ENCODE peak calls at places on chromosomes 16 and 17, in six cellular contexts. Q is activated T-cell treated with anti-CD3 and anti-CD28 coated beads for 24 hours, T is Kasumi-1, G is HEK293T, P is endodermal cell, A is B cell. C is an unnamed sample.
A peak's percentile ranks its signal among the peaks of the same experiment; 100 is the strongest.

GRCh38 chr17:76532072-76532651 is 5.3 kb downstream of the CYGB start:
- DNase-seq in P (no peak), T (no peak), G (no peak), A (no peak), Q (no peak), C (no peak)

GRCh38 chr17:42190491-42191180 is 3.7 kb downstream of the GHDC start:
- DNase-seq in G (no peak), A (no peak), Q (no peak), T (no peak), P (peak; percentile 50), C (no peak)

GRCh38 chr16:18816286-18816685 is 14.9 kb upstream of the ARL6IP1 start:
- DNase-seq in G (no peak), Q (no peak), P (no peak), A (no peak), T (no peak), C (no peak)

GRCh38 chr16:70789927-70790447 is 11.0 kb downstream of the VAC14 start:
- DNase-seq in A (no peak), P (no peak), T (no peak), G (no peak), Q (no peak), C (no peak)

GRCh38 chr17:79183221-79184158 is 108.9 kb downstream of the ENGASE start:
- DNase-seq in A (peak; percentile 14), G (peak; percentile 81), T (peak; percentile 43), P (peak; percentile 94), Q (no peak), C (peak; percentile 41)

GRCh38 chr17:51166987-51167931 is 1.0 kb downstream of the NME2 start:
- DNase-seq in A (peak; percentile 80), G (peak; percentile 88), T (peak; percentile 64), P (peak; percentile 90), Q (peak; percentile 59), C (peak; percentile 7)

GRCh38 chr17:10803830-10804498 is at the start of gene TMEM238L:
- DNase-seq in P (no peak), T (no peak), G (no peak), Q (no peak), A (no peak), C (no peak)

GRCh38 chr16:3954411-3954921 is 74.0 kb upstream of the CREBBP start:
- DNase-seq in P (no peak), T (no peak), G (no peak), Q (no peak), A (no peak), C (no peak)

GRCh38 chr16:183005-183404 is 2.7 kb downstream of the HBQ1 start:
- DNase-seq in G (no peak), Q (no peak), T (no peak), P (no peak), A (no peak), C (no peak)

GRCh38 chr16:66512589-66513404 is 37.1 kb downstream of the TK2 start:
- DNase-seq in Q (no peak), G (no peak), P (no peak), T (no peak), A (no peak), C (no peak)

GRCh38 chr16:1474047-1474446 is 781 bp downstream of the CLCN7 start:
- DNase-seq in P (no peak), A (no peak), G (no peak), T (no peak), Q (no peak), C (no peak)

GRCh38 chr17:48322060-48322459 is 108.0 kb downstream of the SKAP1 start:
- DNase-seq in P (no peak), G (no peak), T (peak; percentile 58), Q (no peak), A (no peak), C (no peak)

GRCh38 chr17:64259922-64260321 is 3.1 kb downstream of the TEX2 start:
- DNase-seq in G (no peak), T (no peak), Q (no peak), A (no peak), P (no peak), C (no peak)